ENCODE peak calls at places on chromosome 20, in eight cellular contexts. Q is ovary, G is tibial artery, S is AG04449, C is endothelial cell of umbilical vein, M is fibroblast of pulmonary artery, H is adrenal gland, K is brain microvascular endothelial cell. I is an unnamed sample.

GRCh38 chr20:6767536-6768227 is at the start of gene BMP2:
- DNase-seq in Q (peak), G (peak), S (no peak), C (peak), M (peak), H (peak), K (peak), I (peak)

GRCh38 chr20:58634818-58635665 is 16.0 kb upstream of the STX16 start:
- DNase-seq in Q (no peak), G (peak), S (no peak), C (no peak), M (no peak), H (no peak), K (no peak), I (no peak)

GRCh38 chr20:63877755-63878470 is 12.8 kb downstream of the TPD52L2 start:
- DNase-seq in Q (no peak), G (no peak), S (no peak), C (no peak), M (no peak), H (no peak), K (no peak), I (no peak)

GRCh38 chr20:24472426-24472825 is 3.0 kb downstream of the SYNDIG1 start:
- DNase-seq in Q (no peak), G (no peak), S (no peak), C (no peak), M (no peak), H (no peak), K (no peak), I (no peak)

GRCh38 chr20:44615876-44616603 is 33.7 kb downstream of the PKIG start:
- DNase-seq in Q (no peak), G (no peak), S (no peak), C (no peak), M (no peak), H (peak), K (no peak), I (no peak)

GRCh38 chr20:54029176-54029575 is 41.2 kb downstream of the BCAS1 start:
- DNase-seq in Q (no peak), G (no peak), S (no peak), C (no peak), M (no peak), H (no peak), K (no peak), I (no peak)

GRCh38 chr20:17533396-17533795 is 2.2 kb upstream of the BFSP1 start:
- DNase-seq in Q (no peak), G (no peak), S (no peak), C (peak), M (peak), H (no peak), K (peak), I (peak)

GRCh38 chr20:49245921-49246740 is 26.9 kb downstream of the DDX27 start:
- DNase-seq in Q (no peak), G (no peak), S (peak), C (peak), M (peak), H (no peak), K (peak), I (peak)

GRCh38 chr20:1618479-1618878 is 1.3 kb downstream of the SIRPB1 start:
- DNase-seq in Q (no peak), G (no peak), S (no peak), C (no peak), M (no peak), H (no peak), K (no peak), I (no peak)

GRCh38 chr20:58905236-58905635 is 52.7 kb downstream of the GNAS start:
- DNase-seq in Q (no peak), G (no peak), S (no peak), C (no peak), M (no peak), H (no peak), K (no peak), I (no peak)

GRCh38 chr20:17617212-17617867 is 47.5 kb downstream of the DSTN start:
- DNase-seq in Q (peak), G (peak), S (no peak), C (peak), M (peak), H (no peak), K (no peak), I (peak)

GRCh38 chr20:21548390-21549035 is 34.6 kb upstream of the NKX2-2 start:
- DNase-seq in Q (no peak), G (no peak), S (no peak), C (no peak), M (no peak), H (no peak), K (no peak), I (no peak)

GRCh38 chr20:21573259-21573658 is 59.4 kb upstream of the NKX2-2 start:
- DNase-seq in Q (no peak), G (no peak), S (no peak), C (no peak), M (no peak), H (no peak), K (no peak), I (no peak)

GRCh38 chr20:19348582-19348981 is 136.1 kb downstream of the SLC24A3 start:
- DNase-seq in Q (no peak), G (no peak), S (no peak), C (no peak), M (no peak), H (no peak), K (no peak), I (no peak)

GRCh38 chr20:19336601-19337000 is 124.2 kb downstream of the SLC24A3 start:
- DNase-seq in Q (no peak), G (no peak), S (no peak), C (no peak), M (no peak), H (no peak), K (no peak), I (no peak)

GRCh38 chr20:53664121-53664520 is 70.5 kb upstream of the ZNF217 start:
- DNase-seq in Q (no peak), G (no peak), S (no peak), C (no peak), M (no peak), H (no peak), K (no peak), I (no peak)

GRCh38 chr20:1434571-1435336 is 31.9 kb downstream of the NSFL1C start:
- DNase-seq in Q (no peak), G (no peak), S (peak), C (peak), M (peak), H (no peak), K (peak), I (no peak)

GRCh38 chr20:50868509-50869495 is 62.4 kb downstream of the ADNP start:
- DNase-seq in Q (no peak), G (no peak), S (no peak), C (no peak), M (no peak), H (no peak), K (peak), I (no peak)

GRCh38 chr20:18057106-18057993 is at the start of gene OVOL2:
- DNase-seq in Q (no peak), G (no peak), S (no peak), C (no peak), M (peak), H (no peak), K (no peak), I (no peak)

GRCh38 chr20:38222231-38222922 is 38.2 kb downstream of the KIAA1755 start:
- DNase-seq in Q (no peak), G (peak), S (no peak), C (peak), M (peak), H (peak), K (peak), I (peak)

GRCh38 chr20:50898475-50898874 is 32.8 kb downstream of the ADNP start:
- DNase-seq in Q (no peak), G (no peak), S (no peak), C (no peak), M (no peak), H (no peak), K (no peak), I (no peak)

GRCh38 chr20:24698189-24698588 is 228.8 kb downstream of the SYNDIG1 start:
- DNase-seq in Q (no peak), G (peak), S (no peak), C (no peak), M (no peak), H (no peak), K (no peak), I (no peak)

GRCh38 chr20:23407770-23408467 is 13.4 kb downstream of the NAPB start:
- DNase-seq in Q (no peak), G (no peak), S (no peak), C (no peak), M (no peak), H (no peak), K (no peak), I (no peak)

GRCh38 chr20:49569403-49570115 is 1.6 kb upstream of the PTGIS start:
- DNase-seq in Q (no peak), G (no peak), S (no peak), C (no peak), M (no peak), H (no peak), K (peak), I (no peak)

GRCh38 chr20:8662433-8662954 is 406.4 kb upstream of the PLCB4 start:
- DNase-seq in Q (no peak), G (no peak), S (no peak), C (no peak), M (no peak), H (no peak), K (no peak), I (no peak)

GRCh38 chr20:50911030-50911429 is 20.2 kb downstream of the ADNP start:
- DNase-seq in Q (no peak), G (no peak), S (peak), C (no peak), M (no peak), H (no peak), K (no peak), I (no peak)

GRCh38 chr20:34873583-34874093 is 982 bp upstream of the GGT7 start:
- DNase-seq in Q (no peak), G (no peak), S (no peak), C (no peak), M (no peak), H (no peak), K (no peak), I (no peak)

GRCh38 chr20:34876161-34877001 is at the start of gene ACSS2:
- DNase-seq in Q (peak), G (peak), S (peak), C (peak), M (peak), H (peak), K (peak), I (peak)

GRCh38 chr20:34874094-34874654 is 1.5 kb upstream of the GGT7 start:
- DNase-seq in Q (peak), G (peak), S (peak), C (peak), M (peak), H (peak), K (peak), I (peak)

GRCh38 chr20:34877002-34877264 is 521 bp downstream of the ACSS2 start:
- DNase-seq in Q (no peak), G (no peak), S (no peak), C (no peak), M (peak), H (no peak), K (no peak), I (no peak)

DNA sequence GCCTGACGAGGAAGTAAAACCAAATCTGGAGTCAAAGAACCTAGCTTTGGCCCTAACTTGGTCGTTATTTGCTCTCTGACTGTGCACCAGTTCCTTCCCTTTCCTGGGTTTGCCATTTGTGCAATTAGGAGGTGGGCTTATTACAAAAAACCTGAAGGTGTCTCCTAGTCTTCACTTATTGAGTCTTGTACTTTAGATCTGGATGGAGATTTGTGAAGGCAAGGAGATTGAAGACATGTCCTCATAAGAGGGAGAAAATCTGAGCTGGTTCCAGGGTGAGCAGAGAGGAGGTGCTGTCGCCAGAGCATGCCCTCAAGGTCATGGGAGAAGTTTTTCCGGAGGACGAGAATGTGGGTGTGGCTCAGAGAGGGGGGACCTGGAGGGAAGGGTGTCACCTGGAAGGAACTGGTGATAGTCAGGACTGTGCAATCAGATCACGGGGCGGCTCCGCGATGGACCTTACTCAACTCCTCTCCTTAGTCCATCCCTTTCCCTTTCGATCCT is 703 bp upstream of the ACSS2 start:
- DNase-seq in Q (no peak), G (no peak), S (no peak), C (no peak), M (no peak), H (no peak), K (no peak), I (no peak)
- TF ChIP-seq CTCF in Q (no peak), G (no peak), S (no peak), C (no peak), M (peak), H (peak), K (peak), I (peak)

DNA sequence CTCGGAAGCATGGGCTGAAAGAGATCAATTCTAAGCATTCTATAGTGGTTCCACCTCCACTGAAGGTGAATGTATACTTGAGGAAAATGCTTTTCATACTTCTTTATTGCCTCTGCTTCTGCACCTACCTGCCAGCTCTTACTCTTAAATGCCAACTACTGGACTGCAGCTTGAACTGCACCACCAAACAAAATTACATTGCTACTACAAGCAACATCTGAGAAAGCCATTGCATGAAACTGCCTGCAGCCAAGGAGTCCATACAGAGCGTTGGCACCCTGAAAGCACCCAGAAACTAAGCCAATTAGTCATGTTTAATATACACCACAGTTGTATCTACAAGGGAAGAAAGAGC is 440.9 kb downstream of the BTBD3 start:
- DNase-seq in Q (no peak), G (no peak), S (no peak), C (no peak), M (no peak), H (no peak), K (no peak), I (no peak)
- TF ChIP-seq CTCF in Q (no peak), G (no peak), S (no peak), C (no peak), M (no peak), H (no peak), K (no peak), I (no peak)

DNA sequence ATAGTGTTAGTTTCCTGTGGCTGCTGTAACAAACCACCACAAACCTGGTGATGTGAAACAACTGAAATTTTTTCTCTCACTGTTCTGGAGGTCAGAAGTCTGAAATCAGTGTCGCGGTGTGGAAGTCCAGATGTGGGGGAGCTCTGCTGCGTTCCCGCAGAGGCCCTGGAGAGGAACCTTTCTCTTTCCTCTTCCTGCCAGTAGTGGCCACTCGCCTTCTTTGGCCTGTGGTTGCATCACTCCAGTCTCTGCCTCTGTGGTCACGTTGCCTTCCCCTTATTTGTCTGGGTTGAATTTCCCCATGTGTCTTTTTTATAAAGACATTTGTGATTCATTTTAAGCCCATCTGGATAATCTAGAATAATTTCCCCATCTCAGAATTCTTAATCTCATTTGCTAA is 295.5 kb upstream of the FLRT3 start:
- DNase-seq in Q (no peak), G (no peak), S (no peak), C (no peak), M (peak), H (no peak), K (no peak), I (no peak)
- TF ChIP-seq CTCF in Q (no peak), G (no peak), S (no peak), C (no peak), M (no peak), H (no peak), K (no peak), I (no peak)

GRCh38 chr20:34705383-34706021 is 1.4 kb downstream of the TP53INP2 start:
- DNase-seq in Q (no peak), G (peak), S (no peak), C (peak), M (peak), H (peak), K (peak), I (no peak)
- TF ChIP-seq CTCF in Q (no peak), G (no peak), S (peak), C (no peak), M (peak), H (peak), K (no peak), I (peak)

GRCh38 chr20:47490795-47491194 is 10.9 kb upstream of the NCOA3 start:
- DNase-seq in Q (no peak), G (peak), S (no peak), C (no peak), M (no peak), H (no peak), K (no peak), I (no peak)

GRCh38 chr20:47482705-47483104 is 19.0 kb upstream of the NCOA3 start:
- DNase-seq in Q (no peak), G (no peak), S (no peak), C (no peak), M (no peak), H (no peak), K (no peak), I (no peak)

GRCh38 chr20:47489448-47489872 is 12.2 kb upstream of the NCOA3 start:
- DNase-seq in Q (no peak), G (peak), S (no peak), C (no peak), M (no peak), H (no peak), K (no peak), I (no peak)

GRCh38 chr20:47484303-47484702 is 17.4 kb upstream of the NCOA3 start:
- DNase-seq in Q (no peak), G (peak), S (no peak), C (no peak), M (no peak), H (no peak), K (no peak), I (no peak)

GRCh38 chr20:47487175-47487917 is 14.3 kb upstream of the NCOA3 start:
- DNase-seq in Q (no peak), G (peak), S (no peak), C (peak), M (peak), H (no peak), K (peak), I (no peak)
- TF ChIP-seq CTCF in Q (no peak), G (no peak), S (no peak), C (no peak), M (no peak), H (no peak), K (no peak), I (no peak)

GRCh38 chr20:56800088-56800487 is 171.0 kb downstream of the TFAP2C start:
- DNase-seq in Q (no peak), G (no peak), S (no peak), C (no peak), M (no peak), H (no peak), K (no peak), I (no peak)
- TF ChIP-seq CTCF in Q (no peak), G (no peak), S (no peak), C (no peak), M (no peak), H (no peak), K (peak), I (no peak)